ENCODE peak calls at places on chromosomes 11 and 22, in eight cellular contexts. G, H, O, M, F, W, E and J are unnamed samples.

GRCh38 chr11:113376156-113376555 is 11.4 kb upstream of the ANKK1 start:
- DNase-seq in G (no peak), H (no peak), O (no peak), M (no peak), F (no peak), W (peak), E (no peak), J (no peak)

GRCh38 chr11:131938321-131938751 is 567.9 kb downstream of the NTM start:
- DNase-seq in G (no peak), H (no peak), O (no peak), M (no peak), F (no peak), W (no peak), E (no peak), J (no peak)

GRCh38 chr11:14414470-14415461 is 55.8 kb upstream of the RRAS2 start:
- DNase-seq in G (no peak), H (no peak), O (no peak), M (no peak), F (peak), W (no peak), E (no peak), J (no peak)

GRCh38 chr11:44726278-44727113 is at the start of gene TSPAN18:
- DNase-seq in G (peak), H (no peak), O (no peak), M (no peak), F (no peak), W (peak), E (peak), J (no peak)

GRCh38 chr22:19691721-19692341 is 22.5 kb upstream of the SEPTIN5 start:
- DNase-seq in G (no peak), H (no peak), O (no peak), M (no peak), F (no peak), W (peak), E (no peak), J (no peak)

GRCh38 chr22:20421507-20421874 is 16.1 kb downstream of the SCARF2 start:
- DNase-seq in G (no peak), H (no peak), O (no peak), M (no peak), F (no peak), W (no peak), E (no peak), J (no peak)

GRCh38 chr22:46021577-46021976 is 44.6 kb upstream of the WNT7B start:
- DNase-seq in G (no peak), H (no peak), O (no peak), M (peak), F (no peak), W (no peak), E (peak), J (no peak)

GRCh38 chr11:65072631-65072966 is 11.2 kb downstream of the CDCA5 start:
- DNase-seq in G (no peak), H (no peak), O (no peak), M (no peak), F (no peak), W (no peak), E (no peak), J (no peak)

GRCh38 chr11:65710424-65710823 is 1.6 kb upstream of the KAT5 start:
- DNase-seq in G (no peak), H (no peak), O (no peak), M (no peak), F (no peak), W (no peak), E (no peak), J (no peak)

GRCh38 chr11:69662021-69662698 is 13.0 kb downstream of the LTO1 start:
- DNase-seq in G (no peak), H (no peak), O (no peak), M (peak), F (no peak), W (no peak), E (no peak), J (peak)

GRCh38 chr22:28950567-28951411 is 67.4 kb downstream of the ZNRF3 start:
- DNase-seq in G (no peak), H (no peak), O (no peak), M (no peak), F (no peak), W (no peak), E (no peak), J (no peak)

GRCh38 chr22:21760640-21761039 is 25.0 kb upstream of the YPEL1 start:
- DNase-seq in G (no peak), H (no peak), O (no peak), M (no peak), F (no peak), W (no peak), E (no peak), J (no peak)

GRCh38 chr22:38097058-38097457 is 13.1 kb upstream of the SLC16A8 start:
- DNase-seq in G (no peak), H (no peak), O (no peak), M (no peak), F (no peak), W (no peak), E (peak), J (peak)

GRCh38 chr22:41842996-41843970 is 10.4 kb downstream of the SREBF2 start:
- DNase-seq in G (no peak), H (no peak), O (no peak), M (no peak), F (no peak), W (no peak), E (no peak), J (no peak)

GRCh38 chr11:122155765-122156527 is 39.9 kb upstream of the BLID start:
- DNase-seq in G (no peak), H (no peak), O (no peak), M (no peak), F (no peak), W (no peak), E (no peak), J (no peak)

GRCh38 chr11:13984616-13985474 is 22.3 kb downstream of the SPON1 start:
- DNase-seq in G (no peak), H (no peak), O (no peak), M (no peak), F (no peak), W (no peak), E (no peak), J (no peak)

GRCh38 chr11:75802913-75803820 is 11.8 kb upstream of the UVRAG start:
- DNase-seq in G (peak), H (peak), O (peak), M (peak), F (peak), W (peak), E (no peak), J (peak)

GRCh38 chr11:69012092-69013008 is 696 bp downstream of the MRGPRF start:
- DNase-seq in G (no peak), H (no peak), O (no peak), M (no peak), F (no peak), W (no peak), E (peak), J (no peak)

GRCh38 chr11:34425863-34426262 is 12.9 kb upstream of the CAT start:
- DNase-seq in G (no peak), H (no peak), O (no peak), M (no peak), F (no peak), W (no peak), E (no peak), J (no peak)

GRCh38 chr22:33888821-33889220 is 31.5 kb downstream of the LARGE1 start:
- DNase-seq in G (no peak), H (no peak), O (no peak), M (no peak), F (no peak), W (no peak), E (no peak), J (no peak)

GRCh38 chr11:130475426-130476053 is 27.1 kb downstream of the ADAMTS15 start:
- DNase-seq in G (no peak), H (no peak), O (peak), M (no peak), F (no peak), W (no peak), E (no peak), J (no peak)

GRCh38 chr11:93031386-93031785 is 61.9 kb downstream of the MTNR1B start:
- DNase-seq in G (no peak), H (no peak), O (no peak), M (no peak), F (no peak), W (no peak), E (no peak), J (no peak)

DNA sequence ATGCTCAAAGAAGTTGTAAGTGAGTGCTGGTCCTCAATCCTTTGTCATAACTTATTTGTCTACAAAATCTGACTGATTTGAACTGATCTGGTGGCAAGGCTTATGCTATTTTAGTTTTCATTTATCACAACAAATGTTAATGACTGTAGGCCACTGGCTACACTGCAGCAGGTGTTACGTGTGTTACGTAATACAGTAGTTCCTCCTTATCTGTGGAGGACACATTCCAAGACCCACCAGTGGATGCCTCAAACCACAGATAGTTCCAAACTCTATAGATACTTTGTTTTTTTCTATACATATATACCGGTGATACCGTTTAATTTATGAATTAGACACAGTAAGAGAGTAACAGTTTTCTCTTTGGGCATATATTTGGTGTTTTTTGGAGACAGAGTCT is 7.0 kb downstream of the MADD start:
- DNase-seq in G (no peak), H (no peak), O (no peak), M (no peak), F (no peak), W (no peak), E (no peak), J (no peak)
- TF ChIP-seq CTCF in G (no peak), H (no peak), O (no peak), M (no peak), F (no peak), W (no peak), E (no peak), J (no peak)

GRCh38 chr22:50726643-50727340 is 11.2 kb upstream of the ACR start:
- DNase-seq in G (peak), H (no peak), O (no peak), M (no peak), F (no peak), W (no peak), E (no peak), J (no peak)
- TF ChIP-seq CTCF in G (no peak), H (no peak), O (no peak), M (no peak), F (no peak), W (peak), E (no peak), J (no peak)

GRCh38 chr22:40789131-40789530 is 30.0 kb downstream of the SLC25A17 start:
- DNase-seq in G (no peak), H (no peak), O (no peak), M (no peak), F (no peak), W (no peak), E (peak), J (no peak)

GRCh38 chr22:40792451-40792850 is 26.7 kb downstream of the SLC25A17 start:
- DNase-seq in G (no peak), H (no peak), O (no peak), M (no peak), F (no peak), W (no peak), E (no peak), J (no peak)

GRCh38 chr22:40791241-40791640 is 27.9 kb downstream of the SLC25A17 start:
- DNase-seq in G (no peak), H (no peak), O (no peak), M (no peak), F (no peak), W (no peak), E (no peak), J (no peak)
- TF ChIP-seq CTCF in G (no peak), H (no peak), O (no peak), M (no peak), F (no peak), W (no peak), E (no peak), J (no peak)

GRCh38 chr22:17130199-17130598 is 9.0 kb upstream of the TMEM121B start:
- DNase-seq in G (no peak), H (no peak), O (no peak), M (no peak), F (no peak), W (no peak), E (no peak), J (no peak)

GRCh38 chr22:17132112-17132511 is 11.0 kb upstream of the TMEM121B start:
- DNase-seq in G (peak), H (no peak), O (no peak), M (no peak), F (no peak), W (no peak), E (no peak), J (no peak)

GRCh38 chr22:17135153-17135760 is 14.1 kb upstream of the TMEM121B start:
- DNase-seq in G (no peak), H (no peak), O (no peak), M (no peak), F (no peak), W (no peak), E (no peak), J (no peak)

GRCh38 chr22:17133137-17133536 is 12.0 kb upstream of the TMEM121B start:
- DNase-seq in G (no peak), H (no peak), O (no peak), M (no peak), F (no peak), W (no peak), E (no peak), J (no peak)

DNA sequence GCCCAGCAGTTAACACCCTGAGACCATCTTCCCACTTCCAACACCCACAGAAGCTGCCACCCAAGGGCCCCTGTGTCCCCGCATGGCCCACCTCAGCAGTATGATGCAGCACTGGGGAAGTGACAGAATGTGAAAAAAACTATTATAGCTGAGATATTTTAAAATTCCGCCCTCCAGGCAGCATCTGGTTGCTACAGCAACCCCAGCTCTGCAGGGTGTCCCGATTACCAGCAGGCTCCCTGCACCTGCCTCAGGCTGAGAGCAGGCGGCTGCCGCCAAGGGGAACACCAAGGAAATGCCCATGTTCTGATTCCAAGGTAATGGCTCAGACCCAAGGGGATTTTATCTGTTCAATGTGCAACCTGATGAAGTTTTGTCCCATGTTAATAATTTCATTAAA is 10.5 kb upstream of the TMEM121B start:
- DNase-seq in G (no peak), H (no peak), O (no peak), M (no peak), F (no peak), W (no peak), E (no peak), J (no peak)
- TF ChIP-seq CTCF in G (peak), H (no peak), O (no peak), M (no peak), F (no peak), W (no peak), E (no peak), J (no peak)

DNA sequence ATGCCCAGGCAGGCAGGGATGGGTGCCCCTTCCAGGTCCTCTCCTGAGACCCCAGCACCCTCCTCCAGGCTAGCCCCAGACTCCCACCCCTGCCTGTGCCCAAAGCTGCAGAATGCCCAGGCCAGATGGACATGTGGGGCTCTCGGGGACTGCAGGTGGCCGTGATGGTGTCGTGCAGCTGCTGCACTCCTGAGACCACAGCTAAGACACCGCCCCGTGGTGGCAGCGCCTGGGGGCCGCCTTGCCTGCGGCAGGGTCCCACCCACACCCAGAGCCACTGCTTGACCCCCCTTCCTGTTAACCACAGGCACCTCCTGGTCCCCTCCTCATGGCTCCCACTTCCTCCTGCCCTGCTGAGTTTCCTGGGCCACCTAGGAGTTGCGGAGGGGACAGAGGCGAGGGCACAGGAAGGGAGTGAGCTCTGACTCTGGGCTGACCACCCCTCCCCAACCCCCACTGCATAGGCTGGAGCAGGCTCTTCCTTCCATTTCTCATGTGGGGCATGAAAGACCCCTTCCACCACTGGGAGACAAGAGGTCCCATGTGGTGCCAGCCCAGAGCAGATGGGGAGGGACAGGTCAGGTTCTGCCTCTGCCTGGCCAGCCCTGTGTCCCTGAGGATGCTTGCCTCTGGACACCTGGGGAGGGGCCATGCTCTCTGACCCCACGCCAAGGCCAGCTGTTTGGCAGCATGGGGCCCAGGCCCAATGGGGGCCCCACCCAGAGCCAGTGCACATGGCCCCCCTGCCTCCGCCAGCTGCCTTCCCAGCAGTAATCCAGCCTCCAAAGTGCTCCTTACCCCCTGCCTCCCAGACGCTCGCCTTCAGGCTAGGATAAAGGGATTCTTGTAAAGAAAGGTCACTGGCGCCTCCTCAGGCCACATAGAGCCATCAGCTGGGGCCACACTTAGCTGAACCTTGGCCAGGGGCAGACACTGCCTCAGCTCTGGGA is 29.3 kb downstream of the OSBPL5 start:
- DNase-seq in G (peak), H (no peak), O (no peak), M (peak), F (no peak), W (no peak), E (peak), J (peak)
- TF ChIP-seq CTCF in G (no peak), H (peak), O (no peak), M (no peak), F (no peak), W (peak), E (no peak), J (no peak)